ENCODE peak calls at places on chromosomes 16 and 17, in eight cellular contexts. W, H, P, X, Z, T, Q and Y are unnamed samples.

GRCh38 chr17:29076722-29077121 is 33.8 kb downstream of the PIPOX start:
- DNase-seq in T (no peak), W (no peak), X (no peak), P (no peak), Z (no peak), H (no peak), Q (peak; percentile 94), Y (no peak)

GRCh38 chr16:86202760-86203426 is 303.9 kb downstream of the IRF8 start:
- DNase-seq in T (no peak), H (no peak), Q (no peak), W (no peak), P (no peak), X (no peak), Z (no peak), Y (no peak)

GRCh38 chr16:56102159-56102798 is 89.0 kb upstream of the GNAO1 start:
- DNase-seq in X (no peak), Z (peak; percentile 3), T (peak; percentile 11), P (peak; percentile 11), W (peak; percentile 6), Q (peak; percentile 90), H (peak; percentile 22), Y (peak; percentile 3)

GRCh38 chr17:57475786-57476185 is 219.5 kb downstream of the MSI2 start:
- DNase-seq in H (no peak), P (no peak), Z (no peak), X (no peak), W (no peak), T (no peak), Q (no peak), Y (no peak)

GRCh38 chr17:2940352-2940751 is 123.1 kb downstream of the OR1D5 start:
- DNase-seq in X (no peak), W (no peak), Q (peak; percentile 90), Z (no peak), H (no peak), P (no peak), T (peak; percentile 52), Y (no peak)

GRCh38 chr17:73798111-73798748 is 154.0 kb upstream of the SDK2 start:
- DNase-seq in H (peak; percentile 29), Z (peak; percentile 99), X (peak; percentile 32), T (peak; percentile 95), W (peak; percentile 79), P (peak; percentile 35), Q (no peak), Y (peak; percentile 55)

GRCh38 chr16:79093554-79093967 is 507.0 kb downstream of the MAF start:
- DNase-seq in W (no peak), X (no peak), T (no peak), Q (no peak), Z (no peak), P (no peak), H (no peak), Y (no peak)

GRCh38 chr16:10988879-10989278 is 44.5 kb downstream of the CLEC16A start:
- DNase-seq in X (no peak), P (no peak), Q (no peak), W (no peak), Z (no peak), T (no peak), H (no peak), Y (no peak)

GRCh38 chr17:69733171-69734014 is 318.9 kb downstream of the MAP2K6 start:
- DNase-seq in X (peak; percentile 97), H (peak; percentile 83), T (peak; percentile 59), P (peak; percentile 1), W (peak; percentile 71), Q (peak; percentile 71), Z (peak; percentile 83), Y (peak; percentile 93)

GRCh38 chr17:65231662-65232335 is 94.6 kb downstream of the RGS9 start:
- DNase-seq in Z (peak; percentile 87), T (peak; percentile 87), H (peak; percentile 95), P (peak; percentile 73), Q (peak; percentile 89), X (peak; percentile 92), W (peak; percentile 84), Y (peak; percentile 96)